ENCODE peak calls at places on chromosomes 3 and 15, in seven cellular contexts. R, H, V, U, L, J and M are unnamed samples.

GRCh38 chr3:160815280-160815679 is 59.2 kb downstream of the PPM1L start:
- DNase-seq in R (no peak), H (no peak), U (no peak), V (no peak), J (no peak), L (no peak), M (no peak)

GRCh38 chr3:62242846-62243245 is 130.5 kb downstream of the FEZF2 start:
- DNase-seq in V (no peak), J (no peak), U (no peak), R (peak; percentile 84), L (no peak), H (no peak), M (no peak)

GRCh38 chr3:114623420-114624046 is 329.7 kb downstream of the TIGIT start:
- DNase-seq in V (no peak), J (no peak), R (no peak), H (no peak), U (no peak), L (no peak), M (no peak)

GRCh38 chr3:156705761-156706631 is 31.6 kb downstream of the TIPARP start:
- DNase-seq in V (no peak), L (peak; percentile 44), U (no peak), R (no peak), H (no peak), J (no peak), M (no peak)

GRCh38 chr3:74000715-74001114 is 376.0 kb upstream of the PDZRN3 start:
- DNase-seq in R (no peak), J (no peak), U (no peak), V (no peak), L (no peak), H (no peak), M (no peak)

GRCh38 chr3:63034106-63034505 is 158.9 kb upstream of the CADPS start:
- DNase-seq in H (no peak), U (no peak), L (no peak), J (peak; percentile 31), R (no peak), V (no peak), M (no peak)

GRCh38 chr15:40591310-40591845 is 2.7 kb upstream of the KNL1 start:
- DNase-seq in R (no peak), U (no peak), H (no peak), J (no peak), L (no peak), V (no peak), M (no peak)

GRCh38 chr3:195900426-195901355 is 7.7 kb downstream of the TNK2 start:
- DNase-seq in U (no peak), V (no peak), J (peak; percentile 66), L (peak; percentile 54), R (no peak), H (peak; percentile 75), M (no peak)

GRCh38 chr15:35557544-35557943 is 11.6 kb upstream of the DPH6 start:
- DNase-seq in H (no peak), R (no peak), U (peak; percentile 27), V (no peak), L (peak; percentile 90), J (peak; percentile 89), M (no peak)

GRCh38 chr15:56242576-56243116 is 1.0 kb downstream of the RFX7 start:
- DNase-seq in R (peak; percentile 61), L (no peak), V (no peak), J (no peak), U (no peak), H (no peak), M (no peak)

GRCh38 chr15:78537266-78537665 is 3.0 kb upstream of the PSMA4 start:
- DNase-seq in R (no peak), H (no peak), J (no peak), V (no peak), U (no peak), L (no peak), M (no peak)

GRCh38 chr15:49415638-49416037 is 7.4 kb upstream of the FGF7 start:
- DNase-seq in L (peak; percentile 97), U (peak; percentile 40), J (peak; percentile 79), R (no peak), H (no peak), V (no peak), M (no peak)

GRCh38 chr3:71710906-71711494 is 14.2 kb downstream of the EIF4E3 start:
- DNase-seq in U (no peak), R (peak; percentile 26), L (peak; percentile 66), V (no peak), H (no peak), J (peak; percentile 46), M (no peak)

GRCh38 chr15:78629031-78629715 is 8.4 kb upstream of the CHRNA3 start:
- DNase-seq in L (no peak), V (peak; percentile 67), H (no peak), J (no peak), U (no peak), R (no peak), M (no peak)

GRCh38 chr3:157099337-157100078 is 60.4 kb downstream of the CCNL1 start:
- DNase-seq in H (no peak), J (peak; percentile 73), U (no peak), L (peak; percentile 47), R (no peak), V (no peak), M (no peak)

GRCh38 chr3:53044371-53045106 is 1.3 kb downstream of the SFMBT1 start:
- DNase-seq in L (peak; percentile 40), R (peak; percentile 14), V (no peak), U (no peak), J (peak; percentile 36), H (no peak), M (no peak)

GRCh38 chr3:117726776-117727175 is 1017.2 kb downstream of the TUSC7 start:
- DNase-seq in H (no peak), V (no peak), R (no peak), U (no peak), J (no peak), L (no peak), M (no peak)

GRCh38 chr3:50364573-50365079 is 5.3 kb upstream of the TMEM115 start:
- DNase-seq in L (no peak), V (no peak), R (no peak), U (no peak), H (peak; percentile 47), J (peak; percentile 16), M (no peak)

GRCh38 chr3:50370594-50370993 is 11.3 kb upstream of the TMEM115 start:
- DNase-seq in J (no peak), U (no peak), V (no peak), R (no peak), L (peak; percentile 23), H (no peak), M (no peak)

GRCh38 chr3:50365842-50366220 is 6.5 kb upstream of the TMEM115 start:
- DNase-seq in J (no peak), V (no peak), U (no peak), L (no peak), H (no peak), R (no peak), M (no peak)

GRCh38 chr3:50369271-50369670 is 9.9 kb upstream of the TMEM115 start:
- DNase-seq in R (no peak), J (no peak), H (no peak), V (no peak), L (no peak), U (no peak), M (no peak)

GRCh38 chr3:50365080-50365841 is 5.9 kb upstream of the TMEM115 start:
- DNase-seq in V (peak; percentile 93), J (peak; percentile 30), U (no peak), H (peak; percentile 84), R (peak; percentile 72), L (peak; percentile 49), M (no peak)
- H3K4me3 ChIP-seq in V (peak overlapping the region; percentile 72), J (peak overlapping the region; percentile 51), U (peak overlapping the region; percentile 47), H (peak overlapping the region; percentile 27), R (peak overlapping the region; percentile 79), L (peak overlapping the region; percentile 63), M (peak overlapping the region; percentile 57)

DNA sequence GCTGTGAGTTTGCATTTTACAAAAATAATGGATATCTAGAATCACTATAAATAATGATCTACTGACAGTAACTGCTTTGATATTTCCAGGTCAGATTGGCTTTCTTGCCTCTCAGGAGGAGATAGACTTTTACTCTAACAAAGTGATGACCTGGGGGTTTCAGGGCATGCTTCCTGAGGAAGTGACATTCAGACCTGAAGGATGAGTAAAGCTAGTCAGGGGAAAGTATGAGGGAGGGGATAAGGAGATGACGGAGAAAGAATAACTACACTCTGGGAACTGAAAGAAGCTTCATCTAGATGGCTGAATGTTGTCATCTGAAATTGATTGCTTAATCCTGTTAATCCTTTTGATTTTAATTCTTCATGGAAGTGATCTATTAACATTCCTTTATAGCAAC is 32.2 kb downstream of the ARMC8 start:
- DNase-seq in J (no peak), V (no peak), U (no peak), H (no peak), R (no peak), L (no peak), M (no peak)
- H3K4me3 ChIP-seq in J (no peak overlapping the region), V (no peak overlapping the region), U (no peak overlapping the region), H (no peak overlapping the region), R (no peak overlapping the region), L (no peak overlapping the region), M (no peak overlapping the region)

DNA sequence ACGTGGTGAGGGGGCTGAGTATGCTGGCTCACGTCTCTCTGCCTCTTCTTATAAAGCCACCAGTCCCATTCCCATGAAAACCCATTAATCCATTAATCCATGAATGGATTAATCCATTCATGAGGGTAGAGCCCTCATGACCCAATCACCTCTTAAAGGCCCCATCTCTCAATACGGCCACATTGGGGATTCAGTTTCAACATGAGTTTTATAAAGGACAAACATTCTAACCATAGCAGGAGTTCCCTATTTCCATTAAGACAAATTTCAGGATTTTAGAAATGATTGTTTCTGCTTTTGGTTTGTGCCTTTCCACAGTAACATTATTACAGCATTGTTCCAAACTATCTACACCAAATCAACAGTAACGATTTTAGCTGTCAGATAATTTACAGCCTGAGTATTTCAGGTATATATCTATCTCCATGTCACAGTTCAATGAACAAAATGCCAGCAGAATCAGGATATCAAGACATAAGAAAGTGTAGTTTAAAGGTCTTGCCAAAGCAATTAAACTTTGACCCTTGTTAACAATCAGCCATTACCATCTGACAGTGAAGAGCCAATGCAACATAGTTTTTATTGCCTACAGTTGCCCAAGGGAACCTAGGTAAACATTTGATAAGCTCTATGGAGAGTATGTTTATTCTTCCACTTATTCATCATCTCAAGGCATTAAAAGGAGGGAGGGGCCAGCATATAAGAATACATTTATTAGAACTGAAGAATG is 3.8 kb downstream of the TSPAN3 start:
- DNase-seq in L (peak; percentile 54), V (no peak), U (no peak), H (no peak), J (no peak), R (no peak), M (no peak)
- H3K4me3 ChIP-seq in L (no peak overlapping the region), V (no peak overlapping the region), U (no peak overlapping the region), H (no peak overlapping the region), J (no peak overlapping the region), R (no peak overlapping the region), M (no peak overlapping the region)

GRCh38 chr15:67832031-67832551 is 6.8 kb downstream of the SKOR1 start:
- DNase-seq in L (peak; percentile 29), R (no peak), U (no peak), V (no peak), J (no peak), H (no peak), M (no peak)

GRCh38 chr15:67833504-67834248 is 6.2 kb downstream of the RNU6-1 start:
- DNase-seq in R (no peak), L (no peak), U (no peak), J (no peak), H (no peak), V (no peak), M (no peak)

GRCh38 chr15:67834249-67834592 is 5.6 kb downstream of the RNU6-1 start:
- DNase-seq in L (no peak), H (no peak), R (no peak), V (no peak), U (no peak), J (no peak), M (no peak)

GRCh38 chr15:67831363-67831762 is 6.1 kb downstream of the SKOR1 start:
- DNase-seq in J (no peak), R (no peak), H (no peak), V (no peak), L (no peak), U (no peak), M (no peak)

GRCh38 chr15:67832965-67833503 is 6.8 kb downstream of the RNU6-1 start:
- DNase-seq in U (no peak), H (no peak), R (no peak), V (no peak), L (no peak), J (no peak), M (no peak)
- H3K4me3 ChIP-seq in U (no peak overlapping the region), H (peak overlapping the region; percentile 20), R (no peak overlapping the region), V (peak overlapping the region; percentile 24), L (peak overlapping the region; percentile 25), J (peak overlapping the region; percentile 39), M (peak overlapping the region; percentile 12)